ENCODE peak calls at places on chromosomes 4 and X, in six cellular contexts. M is H9, B is neuronal stem cell, I is IMR-90, J is mesenchymal stem cell, T is H1. G is an unnamed sample. For H3K4me1, the result is how much of the 10 kb centered on the place peaks cover.

GRCh38 chr4:16725252-16725651 is 173.2 kb downstream of the LDB2 start:
- DNase-seq in M (no peak), J (no peak), T (no peak), I (no peak), B (no peak), G (no peak)

GRCh38 chrX:125205918-125206665 is 113.6 kb upstream of the TEX13C start:
- DNase-seq in J (no peak), M (peak), B (no peak), T (no peak), I (no peak), G (no peak)

GRCh38 chrX:8684201-8684600 is 47.7 kb downstream of the ANOS1 start:
- DNase-seq in M (no peak), I (no peak), B (peak), J (no peak), T (no peak), G (no peak)

GRCh38 chr4:99572527-99573240 is 1.9 kb upstream of the MTTP start:
- DNase-seq in J (peak), B (no peak), T (no peak), M (no peak), I (peak), G (no peak)

GRCh38 chr4:57410331-57411052 is 300.3 kb upstream of the IGFBP7 start:
- DNase-seq in J (no peak), I (no peak), B (peak), M (no peak), T (no peak), G (no peak)

GRCh38 chr4:104860227-104861123 is 286.2 kb upstream of the TET2 start:
- DNase-seq in M (peak), B (peak), J (peak), T (peak), I (peak), G (peak)

GRCh38 chr4:94545296-94545695 is 93.6 kb downstream of the PDLIM5 start:
- DNase-seq in B (no peak), T (no peak), I (peak), M (no peak), J (peak), G (peak)

GRCh38 chr4:24781999-24782745 is 13.2 kb upstream of the SOD3 start:
- DNase-seq in M (no peak), I (no peak), J (peak), B (no peak), T (no peak), G (no peak)

GRCh38 chr4:177408023-177408422 is 34.2 kb downstream of the AGA start:
- DNase-seq in J (no peak), M (no peak), I (no peak), B (no peak), T (no peak), G (peak)

GRCh38 chr4:100086766-100087431 is 103.4 kb downstream of the DDIT4L start:
- DNase-seq in J (no peak), I (no peak), M (peak), B (no peak), T (no peak), G (peak)

GRCh38 chrX:78123190-78123589 is 16.3 kb downstream of the TAF9B start:
- DNase-seq in M (no peak), B (no peak), I (peak), J (no peak), T (no peak), G (peak)

GRCh38 chr4:26326791-26327190 is 6.0 kb downstream of the RBPJ start:
- DNase-seq in I (peak), M (no peak), T (no peak), J (peak), B (no peak), G (no peak)
- H3K4me1 ChIP-seq in I (under half), M (under half), T (under half), J (under half), B (under half), G (under half)

DNA sequence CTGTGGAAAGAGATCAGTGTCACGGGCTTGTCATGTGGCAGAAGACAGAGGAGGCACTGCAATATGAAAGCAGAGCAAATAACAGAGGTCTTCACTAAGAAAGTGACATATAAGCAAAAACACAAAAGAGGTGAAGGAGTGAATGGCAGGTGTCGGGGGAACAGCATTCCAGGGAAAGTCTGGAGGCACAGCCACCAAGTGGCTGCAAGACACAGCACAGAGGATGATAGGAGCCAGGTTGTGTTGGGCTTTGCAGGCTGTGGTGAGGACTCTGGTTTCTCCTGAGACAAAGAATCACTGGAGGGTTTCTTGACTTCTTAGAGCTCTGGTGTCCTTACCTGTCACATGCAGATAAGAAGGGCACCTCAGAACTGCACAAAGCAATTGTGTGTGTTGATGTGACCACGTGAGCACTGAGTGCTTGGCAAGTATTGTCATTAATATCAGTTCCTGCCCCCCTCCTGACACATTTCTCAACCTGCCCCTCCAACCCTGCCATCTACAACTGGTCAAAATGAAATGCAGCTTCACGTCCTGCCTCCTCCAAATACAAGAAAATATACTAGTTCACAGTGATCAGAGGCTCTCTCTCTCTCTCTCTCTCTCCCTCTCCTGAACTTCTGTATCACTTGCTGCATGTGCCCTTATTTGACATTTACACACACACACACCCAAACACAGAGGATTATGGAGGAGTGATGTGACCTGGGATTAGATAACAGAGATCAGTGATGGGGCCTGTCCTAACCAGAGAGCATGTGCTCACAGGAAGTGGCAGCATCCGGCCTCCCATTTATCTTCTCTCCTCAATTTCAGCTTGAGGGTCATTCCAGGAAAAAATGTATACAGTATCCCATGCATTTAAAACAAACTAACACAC is 143.2 kb downstream of the TSPAN5 start:
- DNase-seq in B (no peak), J (peak), M (no peak), T (no peak), I (peak), G (no peak)
- H3K23ac ChIP-seq in B (no peak), J (no peak), M (no peak), T (no peak), I (peak), G (no peak)

GRCh38 chr4:8321220-8321619 is 51.7 kb downstream of the HTRA3 start:
- DNase-seq in B (no peak), J (no peak), I (no peak), M (no peak), T (no peak), G (no peak)

GRCh38 chr4:8322794-8323704 is 53.5 kb downstream of the HTRA3 start:
- DNase-seq in M (peak), I (no peak), T (no peak), B (no peak), J (no peak), G (no peak)

GRCh38 chr4:8325284-8325973 is 55.9 kb downstream of the HTRA3 start:
- DNase-seq in J (no peak), I (no peak), T (no peak), B (no peak), M (peak), G (no peak)

GRCh38 chr4:8323947-8324555 is 54.5 kb downstream of the HTRA3 start:
- DNase-seq in M (peak), T (no peak), I (peak), J (no peak), B (no peak), G (no peak)

DNA sequence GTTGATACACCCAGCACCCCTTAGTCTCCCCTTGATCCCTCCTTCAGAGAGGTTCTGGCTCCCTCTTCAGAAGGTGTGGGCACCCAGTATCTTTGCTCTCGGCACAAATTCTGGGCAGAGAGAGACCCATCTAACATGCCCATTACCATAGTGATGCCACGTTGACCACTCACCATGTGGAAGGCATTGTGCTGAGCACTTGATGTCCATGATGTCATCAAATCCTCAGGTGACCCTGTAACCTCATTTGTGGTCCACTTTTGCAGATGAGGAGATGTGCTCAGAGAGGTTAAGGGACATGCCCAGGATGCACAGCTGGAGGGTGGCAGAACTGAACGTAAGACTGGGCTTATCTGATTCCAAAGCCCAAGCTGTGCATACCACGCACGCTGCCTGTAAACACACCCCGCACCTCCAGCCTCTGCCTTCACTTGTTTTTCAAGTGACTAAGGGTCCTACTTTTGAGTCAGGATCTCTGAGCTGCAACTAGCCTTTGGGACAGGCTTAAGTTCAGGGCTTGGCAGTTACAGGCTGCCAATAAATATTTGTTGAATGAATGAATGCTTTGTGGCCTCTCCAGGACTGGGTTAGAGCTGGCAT is 55.2 kb downstream of the HTRA3 start:
- DNase-seq in T (no peak), I (peak), B (no peak), M (no peak), J (no peak), G (no peak)
- H3K4me1 ChIP-seq in T (under half), I (under half), B (under half), M (under half), J (under half), G (under half)

DNA sequence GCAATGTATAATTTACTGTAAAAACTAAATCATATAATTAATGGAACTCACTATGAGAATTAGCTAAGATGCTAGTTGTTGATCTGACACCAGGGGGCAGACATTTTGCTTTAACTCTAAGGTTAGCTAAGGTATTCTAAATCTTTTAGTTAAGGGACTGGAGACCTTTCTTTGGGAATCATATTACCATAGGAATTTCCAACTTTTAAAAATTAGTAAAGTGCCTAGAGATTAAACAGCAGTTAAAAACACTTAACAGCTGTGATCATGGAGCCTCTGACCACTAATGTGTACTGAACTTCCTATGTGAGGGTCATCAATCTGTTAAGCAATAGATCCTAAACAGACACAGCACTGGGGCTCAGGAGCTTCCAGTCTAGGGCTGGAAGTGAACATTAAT is 226.6 kb downstream of the NSUN7 start:
- DNase-seq in M (no peak), I (peak), T (no peak), J (peak), B (peak), G (peak)
- H3K23ac ChIP-seq in M (no peak), I (no peak), T (no peak), J (no peak), B (no peak), G (no peak)

GRCh38 chr4:3305610-3306371 is 13.0 kb downstream of the RGS12 start:
- DNase-seq in M (no peak), T (no peak), B (no peak), J (peak), I (peak), G (no peak)
- H3K4me1 ChIP-seq in M (under half), T (under half), B (under half), J (under half), I (under half), G (under half)

GRCh38 chr4:161573836-161574235 is 590.0 kb downstream of the FSTL5 start:
- DNase-seq in M (no peak), B (no peak), J (peak), I (no peak), T (no peak), G (no peak)
- H3K23ac ChIP-seq in M (no peak), B (no peak), J (no peak), I (no peak), T (no peak), G (no peak)

GRCh38 chr4:147734496-147734895 is 2.6 kb downstream of the ARHGAP10 start:
- DNase-seq in J (no peak), M (no peak), T (no peak), I (no peak), B (no peak), G (no peak)
- H3K4me1 ChIP-seq in J (under half), M (under half), T (under half), I (under half), B (under half), G (under half)

G was measured in trophoblast cell.